ENCODE peak calls at places on chromosomes 6 and 20, in six cellular contexts. C is effector memory CD4-positive, alpha-beta T cell; V is HCT116; G is GM23248; U is gastrocnemius medialis; W is cardiac muscle cell. O is an unnamed sample.

GRCh38 chr20:38345643-38346042 is 639 bp upstream of the LBP start:
- DNase-seq in C (no peak), V (no peak), G (no peak), U (no peak), W (no peak), O (no peak)

GRCh38 chr6:43855247-43855646 is 85.2 kb downstream of the VEGFA start:
- DNase-seq in C (no peak), V (no peak), G (no peak), U (no peak), W (no peak), O (no peak)

GRCh38 chr20:36461600-36462439 is 79.5 kb upstream of the MYL9 start:
- DNase-seq in C (peak; percentile 26), V (no peak), G (peak; percentile 80), U (peak; percentile 69), W (peak; percentile 62), O (peak; percentile 75)

GRCh38 chr6:23097569-23097968 is 528.2 kb downstream of the HDGFL1 start:
- DNase-seq in C (no peak), V (no peak), G (peak; percentile 7), U (no peak), W (no peak), O (no peak)

GRCh38 chr6:155444952-155445903 is 10.4 kb downstream of the NOX3 start:
- DNase-seq in C (no peak), V (no peak), G (no peak), U (no peak), W (no peak), O (no peak)

GRCh38 chr6:69973138-69973537 is 106.8 kb downstream of the COL19A1 start:
- DNase-seq in C (no peak), V (no peak), G (no peak), U (no peak), W (no peak), O (no peak)

GRCh38 chr6:16731503-16732018 is 29.7 kb downstream of the ATXN1 start:
- DNase-seq in C (peak; percentile 8), V (no peak), G (no peak), U (no peak), W (no peak), O (no peak)

GRCh38 chr6:4466769-4467480 is 309.3 kb upstream of the CDYL start:
- DNase-seq in C (no peak), V (no peak), G (no peak), U (no peak), W (no peak), O (no peak)

GRCh38 chr6:41200901-41201783 is at the start of gene TREML2:
- DNase-seq in C (no peak), V (no peak), G (no peak), U (no peak), W (no peak), O (peak; percentile 55)

GRCh38 chr6:78629154-78629721 is 238.1 kb upstream of the IRAK1BP1 start:
- DNase-seq in C (no peak), V (no peak), G (peak; percentile 71), U (no peak), W (no peak), O (no peak)

GRCh38 chr6:77466055-77467028 is 3.1 kb upstream of the HTR1B start:
- DNase-seq in C (no peak), V (no peak), G (peak; percentile 77), U (no peak), W (peak; percentile 78), O (peak; percentile 50)

GRCh38 chr20:8388707-8389106 is 256.6 kb downstream of the PLCB1 start:
- DNase-seq in C (no peak), V (no peak), G (peak; percentile 46), U (no peak), W (no peak), O (no peak)

GRCh38 chr6:109441069-109441816 is 719 bp downstream of the SMPD2 start:
- DNase-seq in C (peak; percentile 48), V (no peak), G (peak; percentile 79), U (peak; percentile 48), W (peak; percentile 70), O (peak; percentile 76)

GRCh38 chr6:44530209-44530909 is 142.9 kb downstream of the CDC5L start:
- DNase-seq in C (no peak), V (no peak), G (no peak), U (no peak), W (no peak), O (no peak)

GRCh38 chr6:108592371-108593337 is 31.9 kb downstream of the FOXO3 start:
- DNase-seq in C (peak; percentile 33), V (no peak), G (peak; percentile 92), U (peak; percentile 93), W (no peak), O (no peak)

GRCh38 chr6:105781248-105781647 is 304.9 kb upstream of the PRDM1 start:
- DNase-seq in C (no peak), V (peak; percentile 47), G (no peak), U (peak; percentile 37), W (no peak), O (no peak)

GRCh38 chr6:105604593-105604905 is 201.7 kb upstream of the PREP start:
- DNase-seq in C (no peak), V (no peak), G (no peak), U (no peak), W (no peak), O (no peak)

GRCh38 chr20:13788167-13788834 is 3.5 kb downstream of the NDUFAF5 start:
- DNase-seq in C (no peak), V (peak; percentile 65), G (peak; percentile 74), U (peak; percentile 18), W (peak; percentile 52), O (no peak)

GRCh38 chr6:161374971-161375873 is 101.4 kb upstream of the AGPAT4 start:
- DNase-seq in C (no peak), V (no peak), G (peak; percentile 88), U (peak; percentile 58), W (peak; percentile 48), O (peak; percentile 89)

GRCh38 chr20:54323227-54323734 is 115.4 kb downstream of the PFDN4 start:
- DNase-seq in C (no peak), V (no peak), G (peak; percentile 21), U (no peak), W (no peak), O (no peak)

GRCh38 chr20:7195704-7196103 is 428.2 kb downstream of the BMP2 start:
- DNase-seq in C (no peak), V (no peak), G (peak; percentile 71), U (peak; percentile 36), W (no peak), O (no peak)

GRCh38 chr6:26029857-26030653 is 57.2 kb upstream of the HFE start:
- DNase-seq in C (no peak), V (no peak), G (no peak), U (no peak), W (no peak), O (no peak)

GRCh38 chr20:20820104-20820503 is 107.7 kb upstream of the RALGAPA2 start:
- DNase-seq in C (no peak), V (peak; percentile 34), G (peak; percentile 30), U (no peak), W (peak; percentile 19), O (no peak)

GRCh38 chr20:53660947-53661381 is 67.3 kb upstream of the ZNF217 start:
- DNase-seq in C (no peak), V (no peak), G (peak; percentile 41), U (no peak), W (no peak), O (no peak)

GRCh38 chr6:157753291-157753690 is 69.8 kb upstream of the SNX9 start:
- DNase-seq in C (no peak), V (no peak), G (peak; percentile 58), U (no peak), W (no peak), O (no peak)

GRCh38 chr6:1594495-1595200 is 15.1 kb upstream of the FOXC1 start:
- DNase-seq in C (no peak), V (no peak), G (no peak), U (no peak), W (no peak), O (no peak)

GRCh38 chr20:10644458-10645204 is 29.2 kb downstream of the JAG1 start:
- DNase-seq in C (no peak), V (no peak), G (no peak), U (no peak), W (no peak), O (no peak)

GRCh38 chr6:160042014-160042773 is 73.3 kb downstream of the IGF2R start:
- DNase-seq in C (no peak), V (no peak), G (peak; percentile 79), U (no peak), W (no peak), O (no peak)

GRCh38 chr20:41234546-41234945 is 83.0 kb downstream of the ZHX3 start:
- DNase-seq in C (no peak), V (no peak), G (peak; percentile 25), U (peak; percentile 89), W (peak; percentile 26), O (no peak)

GRCh38 chr6:144066745-144067484 is 28.5 kb downstream of the SF3B5 start:
- DNase-seq in C (no peak), V (no peak), G (no peak), U (no peak), W (no peak), O (no peak)

GRCh38 chr20:62708591-62709536 is at the start of gene NTSR1:
- DNase-seq in C (no peak), V (no peak), G (peak; percentile 17), U (no peak), W (peak; percentile 12), O (no peak)
- H3K4me3 ChIP-seq in C (no peak within 1 kb of the TSS), V (peak within 1 kb of the TSS; percentile 96), G (no peak within 1 kb of the TSS), U (no peak within 1 kb of the TSS), W (no peak within 1 kb of the TSS), O (peak within 1 kb of the TSS; percentile 17)

GRCh38 chr6:100435299-100435698 is 29.4 kb downstream of the SIM1 start:
- DNase-seq in C (no peak), V (peak; percentile 19), G (peak; percentile 45), U (no peak), W (no peak), O (no peak)
- H3K27me3 ChIP-seq in C (no peaks in the 10 kb centered on the region), V (no peaks in the 10 kb centered on the region), G (no peaks in the 10 kb centered on the region), U (no peaks in the 10 kb centered on the region), W (peaks cover 10% of the 10 kb centered on the region), O (no peaks in the 10 kb centered on the region)

DNA sequence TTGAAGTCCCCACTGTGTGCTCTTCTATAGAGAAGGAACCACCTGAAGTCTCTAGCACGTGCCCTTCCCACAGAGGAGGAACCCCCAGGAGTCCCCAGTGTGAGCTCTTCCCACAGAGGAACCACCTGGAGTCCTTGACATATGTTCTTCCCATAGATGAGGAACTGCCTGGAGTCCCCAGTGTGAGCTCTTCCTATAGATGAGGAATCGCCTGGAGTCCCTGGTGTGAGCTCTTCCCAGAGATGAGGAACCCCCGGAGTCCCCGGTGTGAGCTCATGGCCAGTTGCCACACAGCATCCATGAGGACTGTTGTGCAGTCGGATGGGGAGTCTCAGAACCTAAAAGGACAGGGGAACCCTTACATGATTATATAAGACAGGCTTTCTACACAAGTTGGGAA is 158.1 kb upstream of the THBS2 start:
- DNase-seq in C (no peak), V (no peak), G (no peak), U (no peak), W (no peak), O (no peak)
- H3K9me3 ChIP-seq in C (no peaks in the 10 kb centered on the region), V (peaks cover 7% of the 10 kb centered on the region), G (no peaks in the 10 kb centered on the region), U (no peaks in the 10 kb centered on the region), W (no peaks in the 10 kb centered on the region), O (peaks cover 9% of the 10 kb centered on the region)

DNA sequence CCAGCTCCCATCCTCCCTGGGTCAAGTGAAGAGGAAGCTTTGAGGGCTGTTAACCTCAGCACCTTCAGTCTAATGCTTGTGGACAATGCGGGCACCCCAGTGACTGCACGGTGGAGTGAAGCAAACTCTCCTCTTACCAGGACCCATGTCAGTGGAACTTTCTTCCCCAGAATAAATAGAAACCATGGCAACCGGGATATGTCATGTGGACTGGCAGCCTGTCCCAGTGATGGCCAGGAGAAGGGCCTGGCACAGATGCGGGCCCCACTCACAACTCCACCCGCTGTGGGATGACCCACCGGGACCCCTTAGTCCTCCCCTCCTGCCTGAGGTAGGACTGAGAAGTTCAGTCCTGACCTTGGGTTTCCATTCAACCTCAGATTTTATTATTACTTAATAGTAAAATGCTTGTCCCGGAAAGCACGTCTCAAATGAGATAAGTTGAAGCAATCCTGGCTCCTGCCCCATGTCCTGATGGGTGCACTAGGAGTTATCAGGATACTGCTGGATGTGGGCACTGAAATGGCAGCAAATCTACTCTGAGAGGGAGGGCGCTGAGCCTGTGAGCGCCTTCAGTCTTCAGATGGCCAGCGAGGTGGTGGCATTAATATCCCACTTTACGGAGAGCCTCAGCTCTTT is 23.5 kb downstream of the TOX2 start:
- DNase-seq in C (no peak), V (no peak), G (peak; percentile 53), U (no peak), W (no peak), O (no peak)
- H3K4me3 ChIP-seq in C (no peak overlapping the region), V (no peak overlapping the region), G (no peak overlapping the region), U (no peak overlapping the region), W (no peak overlapping the region), O (no peak overlapping the region)